ENCODE peak calls at places on chromosomes 11 and 22, in seven cellular contexts. V is activated CD4-positive, alpha-beta T cell treated with anti-CD3 and anti-CD28 coated beads for 1 hour; N is CD8-positive, alpha-beta T cell; Q is SK-MEL-5; F is posterior cingulate gyrus; O is naive thymus-derived CD4-positive, alpha-beta T cell; K is small intestine. I is an unnamed sample.
A peak's percentile ranks its signal among the peaks of the same experiment; 100 is the strongest.

GRCh38 chr22:45553333-45554039 is 50.8 kb downstream of the FBLN1 start:
- DNase-seq in V (peak; percentile 24), N (peak; percentile 36), Q (peak; percentile 83), F (peak; percentile 80), O (peak; percentile 8), K (peak; percentile 37), I (no peak)

GRCh38 chr22:46515208-46516111 is 22.0 kb downstream of the CELSR1 start:
- DNase-seq in V (no peak), N (no peak), Q (no peak), F (no peak), O (no peak), K (no peak), I (no peak)

GRCh38 chr11:44673691-44674090 is 53.1 kb upstream of the TSPAN18 start:
- DNase-seq in V (no peak), N (no peak), Q (no peak), F (no peak), O (no peak), K (no peak), I (no peak)

GRCh38 chr11:131042041-131042390 is 125.7 kb upstream of the SNX19 start:
- DNase-seq in V (no peak), N (no peak), Q (no peak), F (no peak), O (no peak), K (no peak), I (no peak)

GRCh38 chr11:5203366-5203765 is 2.9 kb upstream of the OR51V1 start:
- DNase-seq in V (no peak), N (no peak), Q (no peak), F (no peak), O (no peak), K (peak; percentile 17), I (no peak)

GRCh38 chr11:103878646-103879045 is 157.8 kb upstream of the DDI1 start:
- DNase-seq in V (no peak), N (no peak), Q (no peak), F (no peak), O (no peak), K (no peak), I (no peak)

GRCh38 chr22:19579880-19580279 is 55.7 kb upstream of the CLDN5 start:
- DNase-seq in V (no peak), N (no peak), Q (no peak), F (no peak), O (no peak), K (no peak), I (no peak)

GRCh38 chr22:18060646-18061620 is 16.9 kb upstream of the PEX26 start:
- DNase-seq in V (no peak), N (no peak), Q (no peak), F (no peak), O (no peak), K (peak; percentile 88), I (no peak)

GRCh38 chr11:58900479-58901420 is 38.5 kb upstream of the GLYATL1 start:
- DNase-seq in V (no peak), N (no peak), Q (peak; percentile 85), F (peak; percentile 49), O (no peak), K (peak; percentile 58), I (peak; percentile 46)

GRCh38 chr11:69443968-69444364 is 37.5 kb upstream of the LINC01488 start:
- DNase-seq in V (no peak), N (no peak), Q (no peak), F (no peak), O (no peak), K (no peak), I (no peak)

I was measured in B cell.